ENCODE peak calls at places on chromosomes 13 and 19, in five cellular contexts. F is brain microvascular endothelial cell; A is stimulated activated naive CD4-positive, alpha-beta T cell; R is amniotic epithelial cell; K is NCI-H1092 treated with DMSO at 0.1 percent for 48 hours. S is an unnamed sample.
A peak's percentile ranks its signal among the peaks of the same experiment; 100 is the strongest.

GRCh38 chr13:98476538-98476966 is 100.4 kb downstream of the STK24 start:
- DNase-seq in A (peak; percentile 75), F (peak; percentile 95), K (no peak), R (peak; percentile 82), S (peak; percentile 97)

GRCh38 chr13:20118268-20119140 is 42.3 kb downstream of the GJA3 start:
- DNase-seq in F (no peak), A (peak; percentile 74), K (no peak), R (peak; percentile 43), S (peak; percentile 89)

GRCh38 chr19:38741670-38742069 is 2.6 kb downstream of the CAPN12 start:
- DNase-seq in K (no peak), A (no peak), R (no peak), F (no peak), S (peak; percentile 76)

GRCh38 chr13:99760456-99760855 is 211.1 kb downstream of the ZIC5 start:
- DNase-seq in A (no peak), R (no peak), F (no peak), K (no peak), S (no peak)

GRCh38 chr13:90605690-90606089 is 741.8 kb upstream of the MIR17HG start:
- DNase-seq in F (no peak), K (no peak), R (no peak), A (no peak), S (no peak)

GRCh38 chr13:25292301-25292700 is 5.0 kb upstream of the MTMR6 start:
- DNase-seq in F (peak; percentile 40), A (peak; percentile 6), K (peak; percentile 12), R (peak; percentile 61), S (peak; percentile 35)

GRCh38 chr19:3798137-3798536 is 12.0 kb upstream of the MATK start:
- DNase-seq in F (no peak), R (no peak), A (peak; percentile 49), K (no peak), S (peak; percentile 53)

GRCh38 chr19:6076675-6077463 is 33.4 kb downstream of the RFX2 start:
- DNase-seq in R (peak; percentile 96), F (peak; percentile 57), A (no peak), K (no peak), S (peak; percentile 93)

GRCh38 chr19:3580156-3580955 is 4.9 kb upstream of the GIPC3 start:
- DNase-seq in K (no peak), R (peak; percentile 93), F (peak; percentile 94), A (no peak), S (peak; percentile 98)

GRCh38 chr19:4405977-4406376 is 3.5 kb downstream of the CHAF1A start:
- DNase-seq in A (no peak), F (no peak), K (no peak), R (no peak), S (no peak)

GRCh38 chr13:113801289-113801961 is 42.4 kb downstream of the TMEM255B start:
- DNase-seq in F (no peak), K (no peak), R (no peak), A (no peak), S (peak; percentile 76)

GRCh38 chr13:113999618-113999910 is 25.7 kb upstream of the C13orf46 start:
- DNase-seq in R (no peak), K (no peak), F (no peak), A (no peak), S (peak; percentile 93)

GRCh38 chr13:100673831-100674362 is 698 bp downstream of the TMTC4 start:
- DNase-seq in R (peak; percentile 87), A (peak; percentile 24), F (peak; percentile 84), K (peak; percentile 65), S (peak; percentile 98)

GRCh38 chr19:5090780-5091575 is 122.1 kb downstream of the KDM4B start:
- DNase-seq in K (peak; percentile 59), R (peak; percentile 87), A (no peak), F (peak; percentile 24), S (peak; percentile 97)

GRCh38 chr19:5718032-5718578 is 1.8 kb downstream of the LONP1 start:
- DNase-seq in A (no peak), R (peak; percentile 62), F (peak; percentile 62), K (no peak), S (no peak)

GRCh38 chr13:31374682-31375081 is 174.9 kb downstream of the B3GLCT start:
- DNase-seq in K (no peak), A (no peak), F (no peak), R (no peak), S (no peak)

GRCh38 chr19:10514211-10515145 is 2.8 kb downstream of the S1PR5 start:
- DNase-seq in F (no peak), A (peak; percentile 23), R (no peak), K (no peak), S (no peak)

GRCh38 chr19:35140207-35140897 is 1.7 kb downstream of the FXYD1 start:
- DNase-seq in A (no peak), F (no peak), R (no peak), K (no peak), S (peak; percentile 84)

GRCh38 chr13:113607477-113608245 is 23.1 kb downstream of the TFDP1 start:
- DNase-seq in K (no peak), A (no peak), R (no peak), F (no peak), S (no peak)

GRCh38 chr19:49640113-49640898 is at the start of gene RRAS:
- DNase-seq in K (peak; percentile 97), F (peak; percentile 100), R (peak; percentile 100), A (peak; percentile 99), S (peak; percentile 99)

S was measured in osteoblast.